ENCODE peak calls at places on chromosome 9, in five cellular contexts. One of them, this sample, is unnamed.

GRCh38 chr9:114288233-114289051 is 34.5 kb upstream of the ORM1 start:
- ATAC-seq in CD4-positive, alpha-beta T cell: no peak
- ATAC-seq in upper lobe of right lung: peak; percentile 4
- ATAC-seq in T-cell: no peak
- ATAC-seq in foreskin keratinocyte: peak; percentile 87
- ATAC-seq in this sample: peak; percentile 72

GRCh38 chr9:22416692-22417060 is 29.9 kb upstream of the DMRTA1 start:
- ATAC-seq in foreskin keratinocyte: no peak
- ATAC-seq in T-cell: no peak
- ATAC-seq in CD4-positive, alpha-beta T cell: no peak
- ATAC-seq in upper lobe of right lung: no peak
- ATAC-seq in this sample: no peak

GRCh38 chr9:126439402-126439765 is 112.8 kb downstream of the MVB12B start:
- ATAC-seq in upper lobe of right lung: no peak
- ATAC-seq in foreskin keratinocyte: peak; percentile 75
- ATAC-seq in CD4-positive, alpha-beta T cell: no peak
- ATAC-seq in T-cell: no peak
- ATAC-seq in this sample: peak; percentile 74

GRCh38 chr9:112864982-112865381 is 25.7 kb downstream of the SLC46A2 start:
- ATAC-seq in foreskin keratinocyte: no peak
- ATAC-seq in CD4-positive, alpha-beta T cell: no peak
- ATAC-seq in T-cell: no peak
- ATAC-seq in upper lobe of right lung: no peak
- ATAC-seq in this sample: no peak

GRCh38 chr9:37417857-37418618 is 4.5 kb upstream of the GRHPR start:
- ATAC-seq in foreskin keratinocyte: no peak
- ATAC-seq in upper lobe of right lung: no peak
- ATAC-seq in CD4-positive, alpha-beta T cell: no peak
- ATAC-seq in T-cell: no peak
- ATAC-seq in this sample: no peak

GRCh38 chr9:116572095-116572748 is 114.9 kb upstream of the TRIM32 start:
- ATAC-seq in T-cell: no peak
- ATAC-seq in upper lobe of right lung: peak; percentile 93
- ATAC-seq in foreskin keratinocyte: peak; percentile 86
- ATAC-seq in CD4-positive, alpha-beta T cell: no peak
- ATAC-seq in this sample: peak; percentile 98

GRCh38 chr9:136075881-136076678 is 19.0 kb downstream of the NACC2 start:
- ATAC-seq in T-cell: peak; percentile 57
- ATAC-seq in upper lobe of right lung: peak; percentile 77
- ATAC-seq in CD4-positive, alpha-beta T cell: peak; percentile 63
- ATAC-seq in foreskin keratinocyte: no peak
- ATAC-seq in this sample: no peak

GRCh38 chr9:134459164-134459563 is 132.9 kb downstream of the RXRA start:
- ATAC-seq in CD4-positive, alpha-beta T cell: no peak
- ATAC-seq in upper lobe of right lung: peak; percentile 64
- ATAC-seq in T-cell: no peak
- ATAC-seq in foreskin keratinocyte: no peak
- ATAC-seq in this sample: no peak

GRCh38 chr9:70609542-70610286 is 195.3 kb upstream of the KLF9 start:
- ATAC-seq in T-cell: no peak
- ATAC-seq in foreskin keratinocyte: no peak
- ATAC-seq in CD4-positive, alpha-beta T cell: no peak
- ATAC-seq in upper lobe of right lung: no peak
- ATAC-seq in this sample: peak; percentile 87

GRCh38 chr9:92911496-92912475 is 33.9 kb upstream of the ZNF484 start:
- ATAC-seq in upper lobe of right lung: peak; percentile 40
- ATAC-seq in T-cell: no peak
- ATAC-seq in foreskin keratinocyte: no peak
- ATAC-seq in CD4-positive, alpha-beta T cell: no peak
- ATAC-seq in this sample: no peak

GRCh38 chr9:106403081-106403480 is 459.9 kb upstream of the ZNF462 start:
- ATAC-seq in T-cell: no peak
- ATAC-seq in foreskin keratinocyte: peak; percentile 90
- ATAC-seq in CD4-positive, alpha-beta T cell: no peak
- ATAC-seq in upper lobe of right lung: no peak
- ATAC-seq in this sample: peak; percentile 62

GRCh38 chr9:15785584-15785983 is 232.7 kb downstream of the CCDC171 start:
- ATAC-seq in CD4-positive, alpha-beta T cell: no peak
- ATAC-seq in foreskin keratinocyte: no peak
- ATAC-seq in T-cell: no peak
- ATAC-seq in upper lobe of right lung: no peak
- ATAC-seq in this sample: no peak

GRCh38 chr9:121394292-121394691 is 24.2 kb upstream of the STOM start:
- ATAC-seq in upper lobe of right lung: peak; percentile 70
- ATAC-seq in T-cell: no peak
- ATAC-seq in foreskin keratinocyte: no peak
- ATAC-seq in CD4-positive, alpha-beta T cell: no peak
- ATAC-seq in this sample: no peak

GRCh38 chr9:126485662-126486061 is 128.1 kb upstream of the LMX1B start:
- ATAC-seq in upper lobe of right lung: no peak
- ATAC-seq in CD4-positive, alpha-beta T cell: no peak
- ATAC-seq in T-cell: no peak
- ATAC-seq in foreskin keratinocyte: no peak
- ATAC-seq in this sample: no peak

GRCh38 chr9:88789785-88790184 is 201.5 kb upstream of the S1PR3 start:
- ATAC-seq in CD4-positive, alpha-beta T cell: no peak
- ATAC-seq in foreskin keratinocyte: peak; percentile 89
- ATAC-seq in T-cell: no peak
- ATAC-seq in upper lobe of right lung: no peak
- ATAC-seq in this sample: no peak

GRCh38 chr9:96117398-96118060 is 184.4 kb downstream of the HSD17B3 start:
- ATAC-seq in CD4-positive, alpha-beta T cell: no peak
- ATAC-seq in T-cell: no peak
- ATAC-seq in upper lobe of right lung: peak; percentile 8
- ATAC-seq in foreskin keratinocyte: no peak
- ATAC-seq in this sample: no peak

GRCh38 chr9:126788631-126789349 is 16.1 kb upstream of the ZBTB43 start:
- ATAC-seq in CD4-positive, alpha-beta T cell: no peak
- ATAC-seq in foreskin keratinocyte: peak; percentile 64
- ATAC-seq in upper lobe of right lung: peak; percentile 19
- ATAC-seq in T-cell: no peak
- ATAC-seq in this sample: peak; percentile 56

GRCh38 chr9:33220681-33221567 is 19.0 kb upstream of the SPINK4 start:
- ATAC-seq in T-cell: no peak
- ATAC-seq in foreskin keratinocyte: no peak
- ATAC-seq in upper lobe of right lung: peak; percentile 74
- ATAC-seq in CD4-positive, alpha-beta T cell: no peak
- ATAC-seq in this sample: no peak

GRCh38 chr9:74777136-74777879 is 110.4 kb downstream of the TRPM6 start:
- ATAC-seq in CD4-positive, alpha-beta T cell: peak; percentile 65
- ATAC-seq in T-cell: no peak
- ATAC-seq in upper lobe of right lung: peak; percentile 75
- ATAC-seq in foreskin keratinocyte: peak; percentile 53
- ATAC-seq in this sample: peak; percentile 67

GRCh38 chr9:121732886-121733285 is 81.5 kb downstream of the DAB2IP start:
- ATAC-seq in foreskin keratinocyte: no peak
- ATAC-seq in CD4-positive, alpha-beta T cell: no peak
- ATAC-seq in upper lobe of right lung: peak; percentile 3
- ATAC-seq in T-cell: peak; percentile 58
- ATAC-seq in this sample: no peak

GRCh38 chr9:21037278-21037677 is 5.8 kb upstream of the HACD4 start:
- ATAC-seq in T-cell: no peak
- ATAC-seq in upper lobe of right lung: no peak
- ATAC-seq in CD4-positive, alpha-beta T cell: no peak
- ATAC-seq in foreskin keratinocyte: no peak
- ATAC-seq in this sample: no peak

GRCh38 chr9:76646249-76646648 is 118.0 kb upstream of the PCA3 start:
- ATAC-seq in T-cell: no peak
- ATAC-seq in CD4-positive, alpha-beta T cell: no peak
- ATAC-seq in foreskin keratinocyte: no peak
- ATAC-seq in upper lobe of right lung: no peak
- ATAC-seq in this sample: no peak

GRCh38 chr9:38047301-38048251 is 21.5 kb downstream of the SHB start:
- ATAC-seq in T-cell: no peak
- ATAC-seq in CD4-positive, alpha-beta T cell: no peak
- ATAC-seq in foreskin keratinocyte: peak; percentile 77
- ATAC-seq in upper lobe of right lung: peak; percentile 77
- ATAC-seq in this sample: peak; percentile 87

GRCh38 chr9:75148551-75148950 is 60.2 kb downstream of the OSTF1 start:
- ATAC-seq in CD4-positive, alpha-beta T cell: no peak
- ATAC-seq in foreskin keratinocyte: no peak
- ATAC-seq in upper lobe of right lung: peak; percentile 43
- ATAC-seq in T-cell: peak; percentile 25
- ATAC-seq in this sample: peak; percentile 91

GRCh38 chr9:105457560-105458294 is 9.9 kb downstream of the FSD1L start:
- ATAC-seq in upper lobe of right lung: peak; percentile 77
- ATAC-seq in T-cell: no peak
- ATAC-seq in foreskin keratinocyte: peak; percentile 57
- ATAC-seq in CD4-positive, alpha-beta T cell: no peak
- ATAC-seq in this sample: no peak

GRCh38 chr9:125103770-125104169 is 39.6 kb downstream of the SCAI start:
- ATAC-seq in foreskin keratinocyte: no peak
- ATAC-seq in CD4-positive, alpha-beta T cell: no peak
- ATAC-seq in T-cell: no peak
- ATAC-seq in upper lobe of right lung: no peak
- ATAC-seq in this sample: no peak

GRCh38 chr9:134617246-134617645 is 24.4 kb upstream of the COL5A1 start:
- ATAC-seq in foreskin keratinocyte: no peak
- ATAC-seq in CD4-positive, alpha-beta T cell: no peak
- ATAC-seq in upper lobe of right lung: no peak
- ATAC-seq in T-cell: no peak
- ATAC-seq in this sample: no peak

GRCh38 chr9:121852646-121853616 is 201.5 kb downstream of the DAB2IP start:
- ATAC-seq in foreskin keratinocyte: no peak
- ATAC-seq in T-cell: no peak
- ATAC-seq in CD4-positive, alpha-beta T cell: no peak
- ATAC-seq in upper lobe of right lung: no peak
- ATAC-seq in this sample: no peak

GRCh38 chr9:87433853-87434252 is 63.8 kb upstream of the DAPK1 start:
- ATAC-seq in upper lobe of right lung: no peak
- ATAC-seq in foreskin keratinocyte: peak; percentile 16
- ATAC-seq in T-cell: no peak
- ATAC-seq in CD4-positive, alpha-beta T cell: no peak
- ATAC-seq in this sample: no peak

GRCh38 chr9:97322105-97322504 is 14.6 kb downstream of the CCDC180 start:
- ATAC-seq in upper lobe of right lung: no peak
- ATAC-seq in foreskin keratinocyte: no peak
- ATAC-seq in CD4-positive, alpha-beta T cell: no peak
- ATAC-seq in T-cell: no peak
- ATAC-seq in this sample: no peak

GRCh38 chr9:96565684-96566360 is 53.8 kb downstream of the CDC14B start:
- ATAC-seq in CD4-positive, alpha-beta T cell: no peak
- ATAC-seq in upper lobe of right lung: no peak
- ATAC-seq in foreskin keratinocyte: no peak
- ATAC-seq in T-cell: no peak
- ATAC-seq in this sample: peak; percentile 20

GRCh38 chr9:89941875-89942274 is 337.1 kb downstream of the GADD45G start:
- ATAC-seq in upper lobe of right lung: peak; percentile 25
- ATAC-seq in T-cell: no peak
- ATAC-seq in CD4-positive, alpha-beta T cell: no peak
- ATAC-seq in foreskin keratinocyte: peak; percentile 84
- ATAC-seq in this sample: no peak

GRCh38 chr9:32881948-32882347 is 98.6 kb downstream of the TMEM215 start:
- ATAC-seq in T-cell: no peak
- ATAC-seq in foreskin keratinocyte: no peak
- ATAC-seq in upper lobe of right lung: no peak
- ATAC-seq in CD4-positive, alpha-beta T cell: no peak
- ATAC-seq in this sample: no peak

GRCh38 chr9:115462623-115463022 is 344.7 kb upstream of the TNC start:
- ATAC-seq in upper lobe of right lung: no peak
- ATAC-seq in T-cell: no peak
- ATAC-seq in foreskin keratinocyte: no peak
- ATAC-seq in CD4-positive, alpha-beta T cell: no peak
- ATAC-seq in this sample: no peak

GRCh38 chr9:108444400-108445358 is 411.1 kb downstream of the ACTL7B start:
- ATAC-seq in upper lobe of right lung: no peak
- ATAC-seq in T-cell: no peak
- ATAC-seq in foreskin keratinocyte: peak; percentile 87
- ATAC-seq in CD4-positive, alpha-beta T cell: no peak
- ATAC-seq in this sample: peak; percentile 85

GRCh38 chr9:132241483-132241839 is 79.6 kb downstream of the NTNG2 start:
- ATAC-seq in upper lobe of right lung: no peak
- ATAC-seq in T-cell: no peak
- ATAC-seq in CD4-positive, alpha-beta T cell: peak; percentile 0
- ATAC-seq in foreskin keratinocyte: no peak
- ATAC-seq in this sample: no peak

GRCh38 chr9:77876091-77876490 is 155.5 kb downstream of the GNAQ start:
- ATAC-seq in foreskin keratinocyte: no peak
- ATAC-seq in upper lobe of right lung: no peak
- ATAC-seq in T-cell: no peak
- ATAC-seq in CD4-positive, alpha-beta T cell: no peak
- ATAC-seq in this sample: peak; percentile 86

GRCh38 chr9:128919409-128919808 is 1.4 kb upstream of the PHYHD1 start:
- ATAC-seq in upper lobe of right lung: no peak
- ATAC-seq in T-cell: no peak
- ATAC-seq in CD4-positive, alpha-beta T cell: no peak
- ATAC-seq in foreskin keratinocyte: no peak
- ATAC-seq in this sample: no peak

GRCh38 chr9:130499804-130500263 is 55.1 kb downstream of the ASS1 start:
- ATAC-seq in CD4-positive, alpha-beta T cell: no peak
- ATAC-seq in upper lobe of right lung: peak; percentile 11
- ATAC-seq in T-cell: no peak
- ATAC-seq in foreskin keratinocyte: peak; percentile 53
- ATAC-seq in this sample: no peak

GRCh38 chr9:35948901-35949318 is 9.0 kb downstream of the OR2S2 start:
- ATAC-seq in T-cell: no peak
- ATAC-seq in CD4-positive, alpha-beta T cell: no peak
- ATAC-seq in foreskin keratinocyte: no peak
- ATAC-seq in upper lobe of right lung: peak; percentile 90
- ATAC-seq in this sample: no peak

This sample was measured in SK-N-SH treated with all-trans-retinoic acid at 6 μM for 48 hours.